ENCODE peak calls at places on chromosomes 5 and 9, in nine cellular contexts. G is fibroblast of lung, U is GM23248, Q is aorta, Z is breast epithelium, N is uterus, E is adipocyte, X is pancreas, F is brain microvascular endothelial cell. O is an unnamed sample.

GRCh38 chr9:35350827-35351549 is 138.9 kb upstream of the RUSC2 start:
- DNase-seq in G (peak; percentile 81), Q (no peak), E (peak; percentile 90), N (no peak), F (peak; percentile 45), X (peak; percentile 22), U (peak; percentile 70), Z (no peak), O (no peak)

GRCh38 chr5:135174315-135175096 is 140.5 kb upstream of the PITX1 start:
- DNase-seq in Z (no peak), Q (no peak), U (no peak), F (no peak), G (no peak), X (no peak), N (no peak), E (no peak), O (peak; percentile 71)

GRCh38 chr9:110911659-110912473 is 126.4 kb downstream of the LPAR1 start:
- DNase-seq in Q (no peak), N (peak; percentile 62), E (peak; percentile 93), X (no peak), G (peak; percentile 59), U (peak; percentile 62), Z (no peak), F (peak; percentile 41), O (no peak)

GRCh38 chr5:42360061-42360460 is 63.2 kb upstream of the GHR start:
- DNase-seq in X (no peak), N (no peak), Q (no peak), G (peak; percentile 2), F (peak; percentile 47), Z (no peak), U (peak; percentile 75), E (no peak), O (no peak)

GRCh38 chr5:172951381-172952033 is 7.7 kb upstream of the RPL26L1 start:
- DNase-seq in U (no peak), N (no peak), F (no peak), Z (no peak), E (no peak), G (no peak), Q (no peak), X (no peak), O (no peak)

GRCh38 chr9:115306860-115307259 is 188.9 kb upstream of the TNC start:
- DNase-seq in X (no peak), U (peak; percentile 26), G (peak; percentile 61), Q (no peak), E (no peak), N (no peak), F (peak; percentile 31), Z (no peak), O (no peak)

GRCh38 chr9:110248361-110248760 is 7.9 kb downstream of the TXN start:
- DNase-seq in E (no peak), N (no peak), Q (no peak), U (peak; percentile 36), Z (no peak), F (no peak), X (no peak), G (no peak), O (no peak)

GRCh38 chr5:163565492-163565891 is 60.1 kb downstream of the MAT2B start:
- DNase-seq in Q (no peak), F (no peak), X (no peak), E (peak; percentile 34), Z (no peak), G (no peak), U (peak; percentile 49), N (no peak), O (peak; percentile 36)

GRCh38 chr9:121698627-121699270 is 47.3 kb downstream of the DAB2IP start:
- DNase-seq in U (peak; percentile 61), F (no peak), X (no peak), Z (no peak), E (peak; percentile 73), Q (no peak), G (peak; percentile 21), N (peak; percentile 52), O (peak; percentile 99)

GRCh38 chr9:132783006-132783405 is 95.1 kb downstream of the AK8 start:
- DNase-seq in E (no peak), X (no peak), U (no peak), F (no peak), N (no peak), Q (no peak), G (no peak), Z (no peak), O (no peak)

GRCh38 chr9:101486693-101487442 is 46.8 kb upstream of the RNF20 start:
- DNase-seq in E (peak; percentile 84), N (peak; percentile 61), U (peak; percentile 83), G (peak; percentile 69), X (peak; percentile 61), Q (peak; percentile 72), Z (no peak), F (no peak), O (peak; percentile 90)

GRCh38 chr5:150575745-150576448 is 64.6 kb upstream of the SYNPO start:
- DNase-seq in X (no peak), F (no peak), E (no peak), G (no peak), U (no peak), N (peak; percentile 11), Z (no peak), Q (peak; percentile 12), O (no peak)

GRCh38 chr5:54329731-54330709 is 19.6 kb upstream of the ARL15 start:
- DNase-seq in U (peak; percentile 93), X (peak; percentile 70), Z (no peak), G (peak; percentile 99), N (no peak), E (peak; percentile 89), F (peak; percentile 90), Q (no peak), O (no peak)

GRCh38 chr5:173051746-173052145 is 4.4 kb upstream of the CREBRF start:
- DNase-seq in N (no peak), F (no peak), Q (no peak), G (peak; percentile 44), Z (no peak), E (peak; percentile 76), X (no peak), U (peak; percentile 57), O (no peak)

GRCh38 chr5:169595172-169595820 is 11.7 kb downstream of the SPDL1 start:
- DNase-seq in E (no peak), G (peak; percentile 27), U (peak; percentile 57), Q (no peak), Z (no peak), F (no peak), N (no peak), X (no peak), O (no peak)

GRCh38 chr9:75186767-75187380 is 98.6 kb downstream of the OSTF1 start:
- DNase-seq in Q (no peak), E (peak; percentile 68), G (no peak), F (no peak), Z (no peak), X (no peak), U (peak; percentile 44), N (no peak), O (no peak)

GRCh38 chr9:70868661-70869652 is 252.5 kb downstream of the TRPM3 start:
- DNase-seq in U (no peak), Z (no peak), F (peak; percentile 3), N (no peak), X (no peak), E (no peak), G (peak; percentile 30), Q (no peak), O (no peak)
- H3K4me3 ChIP-seq in U (no peak overlapping the region), Z (peak overlapping the region; percentile 30), F (peak overlapping the region; percentile 59), N (peak overlapping the region; percentile 37), X (peak overlapping the region; percentile 25), E (peak overlapping the region; percentile 78), G (peak overlapping the region; percentile 39), Q (peak overlapping the region; percentile 99), O (no peak overlapping the region)

GRCh38 chr9:5310851-5311250 is 6.3 kb upstream of the RLN2 start:
- DNase-seq in G (peak; percentile 8), N (no peak), E (no peak), U (no peak), Q (no peak), F (no peak), Z (no peak), X (no peak), O (no peak)

GRCh38 chr9:5301544-5301943 is 3.0 kb downstream of the RLN2 start:
- DNase-seq in X (no peak), N (no peak), Q (no peak), G (no peak), F (no peak), E (no peak), Z (no peak), U (no peak), O (no peak)

GRCh38 chr9:5305741-5306140 is 1.2 kb upstream of the RLN2 start:
- DNase-seq in G (peak; percentile 71), F (no peak), E (no peak), Z (no peak), X (no peak), U (no peak), Q (no peak), N (no peak), O (no peak)
- H3K27me3 ChIP-seq in G (peaks cover 6% of the 10 kb centered on the region), F (peaks cover 2% of the 10 kb centered on the region), E (peaks cover 20% of the 10 kb centered on the region), Z (no peaks in the 10 kb centered on the region), X (no peaks in the 10 kb centered on the region), U (peaks cover 8% of the 10 kb centered on the region), Q (no peaks in the 10 kb centered on the region), N (no peaks in the 10 kb centered on the region), O (no peaks in the 10 kb centered on the region)

DNA sequence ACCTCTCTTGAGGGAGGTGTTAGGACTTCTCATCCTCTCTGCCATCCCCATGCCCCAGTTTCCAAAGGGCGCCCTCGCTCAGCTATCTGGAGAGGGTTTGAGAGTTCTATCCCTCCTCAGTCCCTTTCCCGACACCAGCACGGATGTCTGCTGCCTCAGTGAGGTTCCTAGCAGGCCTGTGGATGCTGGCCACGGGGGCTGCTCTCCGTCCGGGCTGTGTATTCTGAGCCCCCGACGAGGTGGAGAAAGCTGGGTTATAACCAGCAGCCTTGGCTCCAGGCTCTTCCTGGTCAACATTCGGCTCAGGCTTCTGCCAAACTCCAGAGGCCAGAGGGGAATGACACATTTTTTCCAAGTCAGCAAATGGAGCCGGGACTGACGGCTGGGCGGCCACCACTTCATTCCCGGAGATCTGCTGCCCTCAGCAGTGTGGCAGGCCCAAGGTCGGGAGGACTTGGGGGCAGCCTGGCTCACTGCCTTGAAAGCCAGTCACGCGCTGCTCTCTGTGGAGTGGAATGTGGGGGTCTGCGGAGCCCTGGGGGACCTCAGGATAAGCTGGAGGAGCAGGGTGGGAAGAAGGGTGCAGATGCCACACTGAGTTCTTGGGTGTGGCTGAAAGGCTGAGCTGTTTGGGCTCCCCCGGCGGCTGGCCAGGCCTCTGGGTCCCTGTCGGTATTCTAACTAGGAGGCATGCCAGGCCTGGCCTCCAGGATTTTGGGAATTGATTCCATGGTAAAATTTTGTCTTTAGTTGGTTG is 27.4 kb downstream of the PTPA start:
- DNase-seq in N (peak; percentile 56), F (no peak), G (peak; percentile 61), U (peak; percentile 89), X (peak; percentile 65), E (peak; percentile 66), Q (peak; percentile 90), Z (peak; percentile 31), O (no peak)
- H3K36me3 ChIP-seq in N (no peaks in the 10 kb centered on the region), F (peaks cover 35% of the 10 kb centered on the region), G (peaks cover 9% of the 10 kb centered on the region), U (no peaks in the 10 kb centered on the region), X (no peaks in the 10 kb centered on the region), E (peaks cover 17% of the 10 kb centered on the region), Q (no peaks in the 10 kb centered on the region), Z (no peaks in the 10 kb centered on the region), O (peaks cover 14% of the 10 kb centered on the region)

GRCh38 chr9:92140754-92141143 is 25.5 kb upstream of the SPTLC1 start:
- DNase-seq in Z (peak; percentile 11), Q (no peak), G (no peak), E (no peak), N (no peak), X (no peak), U (peak; percentile 14), F (no peak), O (peak; percentile 44)
- H3K4me3 ChIP-seq in Z (peak overlapping the region; percentile 35), Q (no peak overlapping the region), G (peak overlapping the region; percentile 61), E (peak overlapping the region; percentile 76), N (peak overlapping the region; percentile 43), X (peak overlapping the region; percentile 33), U (peak overlapping the region; percentile 71), F (peak overlapping the region; percentile 65), O (peak overlapping the region; percentile 38)